ENCODE peak calls at places on chromosomes 3 and 15, in nine cellular contexts. W is substantia nigra, I is cardiac fibroblast, J is RWPE2, R is LHCN-M2, G is endothelial cell, L is HEK293T, T is neural crest cell, Q is 8988T. B is an unnamed sample.

GRCh38 chr3:154795046-154795445 is 285.1 kb upstream of the MME start:
- DNase-seq in I (no peak), J (no peak), T (no peak), G (no peak), L (no peak), W (no peak), R (no peak), Q (no peak), B (no peak)

GRCh38 chr3:86774082-86774691 is 216.8 kb downstream of the VGLL3 start:
- DNase-seq in T (no peak), J (no peak), W (no peak), R (peak; percentile 45), G (no peak), I (peak; percentile 73), Q (no peak), L (no peak), B (no peak)

GRCh38 chr3:55376753-55377347 is 110.3 kb downstream of the WNT5A start:
- DNase-seq in W (no peak), Q (no peak), R (no peak), L (no peak), G (no peak), J (no peak), T (no peak), I (no peak), B (no peak)

GRCh38 chr15:89656116-89656815 is 999 bp upstream of the KIF7 start:
- DNase-seq in R (peak; percentile 30), J (peak; percentile 6), T (no peak), G (no peak), L (no peak), W (no peak), Q (peak; percentile 3), I (no peak), B (no peak)

GRCh38 chr3:151816091-151816604 is 2.2 kb downstream of the AADAC start:
- DNase-seq in Q (no peak), I (peak; percentile 69), J (no peak), W (no peak), T (no peak), L (peak; percentile 10), R (peak; percentile 57), G (no peak), B (no peak)

GRCh38 chr15:61404567-61404966 is 175.5 kb upstream of the RORA start:
- DNase-seq in L (no peak), I (no peak), G (no peak), J (no peak), Q (no peak), R (no peak), W (no peak), T (no peak), B (no peak)

GRCh38 chr3:73229036-73229435 is 167.6 kb downstream of the EBLN2 start:
- DNase-seq in I (no peak), Q (no peak), T (no peak), R (no peak), J (no peak), L (no peak), G (no peak), W (no peak), B (no peak)

GRCh38 chr15:38702178-38702912 is 137.7 kb upstream of the RASGRP1 start:
- DNase-seq in I (no peak), G (no peak), Q (no peak), J (peak; percentile 70), R (no peak), W (no peak), L (no peak), T (no peak), B (no peak)

GRCh38 chr3:126056681-126057546 is 27.0 kb downstream of the SLC41A3 start:
- DNase-seq in T (no peak), G (no peak), R (peak; percentile 72), J (no peak), L (peak; percentile 0), W (no peak), I (peak; percentile 48), Q (no peak), B (no peak)

GRCh38 chr3:128278761-128279593 is 125.7 kb downstream of the EEFSEC start:
- DNase-seq in I (peak; percentile 68), L (no peak), T (peak; percentile 19), W (no peak), G (peak; percentile 22), R (no peak), Q (no peak), J (no peak), B (peak; percentile 96)

GRCh38 chr3:39318311-39318710 is 11.2 kb upstream of the CCR8 start:
- DNase-seq in L (no peak), R (no peak), J (no peak), G (no peak), I (no peak), W (no peak), Q (no peak), T (no peak), B (no peak)

GRCh38 chr15:32936283-32936918 is 218.6 kb downstream of the GREM1 start:
- DNase-seq in J (no peak), I (peak; percentile 89), G (no peak), Q (no peak), R (peak; percentile 31), L (peak; percentile 26), W (no peak), T (no peak), B (no peak)